ENCODE peak calls at places on chromosomes 12 and 14, in eight cellular contexts. K, O, S, X, P, T, C and A are unnamed samples.
A peak's percentile ranks its signal among the peaks of the same experiment; 100 is the strongest.

GRCh38 chr12:63028951-63029350 is 94.0 kb upstream of the PPM1H start:
- DNase-seq in K (no peak), C (no peak), P (no peak), X (no peak), T (no peak), S (no peak), O (no peak), A (no peak)

GRCh38 chr14:23437142-23438129 is 2.0 kb upstream of the MYH7 start:
- DNase-seq in P (no peak), C (no peak), S (no peak), O (no peak), T (no peak), X (no peak), K (no peak), A (no peak)

GRCh38 chr12:41189395-41190251 is 1.5 kb downstream of the PDZRN4 start:
- DNase-seq in K (no peak), S (peak; percentile 33), X (no peak), T (no peak), P (no peak), O (no peak), C (no peak), A (peak; percentile 14)

GRCh38 chr12:46390881-46391280 is 18.3 kb upstream of the SLC38A2 start:
- DNase-seq in P (no peak), X (no peak), O (no peak), T (no peak), S (no peak), C (no peak), K (no peak), A (no peak)

GRCh38 chr14:104091927-104092771 is 6.6 kb downstream of the ASPG start:
- DNase-seq in P (no peak), K (no peak), S (no peak), C (no peak), X (no peak), O (no peak), T (no peak), A (peak; percentile 31)

GRCh38 chr14:99393059-99393655 is 87.5 kb downstream of the SETD3 start:
- DNase-seq in S (no peak), C (no peak), O (no peak), P (peak; percentile 43), K (no peak), X (no peak), T (peak; percentile 8), A (peak; percentile 38)

GRCh38 chr12:105079011-105079570 is 5.2 kb downstream of the ALDH1L2 start:
- DNase-seq in P (no peak), O (no peak), X (no peak), S (no peak), C (no peak), K (no peak), T (no peak), A (no peak)

GRCh38 chr14:75428230-75429104 is 645 bp downstream of the JDP2 start:
- DNase-seq in X (no peak), K (no peak), T (peak; percentile 26), P (no peak), S (no peak), C (no peak), O (no peak), A (peak; percentile 78)

GRCh38 chr12:49503674-49504180 is 35.1 kb upstream of the KCNH3 start:
- DNase-seq in K (no peak), O (peak; percentile 83), P (no peak), X (no peak), C (no peak), S (no peak), T (no peak), A (no peak)

GRCh38 chr14:97791906-97792305 is 994.7 kb downstream of the VRK1 start:
- DNase-seq in O (no peak), K (no peak), P (no peak), C (no peak), T (no peak), S (no peak), X (no peak), A (no peak)

GRCh38 chr12:95548539-95549391 is 2.5 kb downstream of the USP44 start:
- DNase-seq in C (peak; percentile 33), K (peak; percentile 40), P (peak; percentile 49), O (peak; percentile 32), S (peak; percentile 68), X (peak; percentile 54), T (peak; percentile 26), A (peak; percentile 79)

GRCh38 chr14:39107624-39108023 is 4.6 kb upstream of the SEC23A start:
- DNase-seq in C (no peak), K (no peak), X (no peak), S (no peak), O (no peak), T (no peak), P (peak; percentile 70), A (no peak)

GRCh38 chr14:79511146-79511545 is 700.2 kb downstream of the DIO2 start:
- DNase-seq in O (no peak), X (no peak), P (no peak), K (no peak), T (no peak), S (no peak), C (no peak), A (no peak)

GRCh38 chr12:54328595-54329337 is 3.8 kb downstream of the COPZ1 start:
- DNase-seq in T (no peak), K (no peak), O (no peak), C (no peak), S (no peak), P (no peak), X (no peak), A (no peak)

GRCh38 chr12:72226510-72226909 is 45.7 kb upstream of the TRHDE start:
- DNase-seq in O (no peak), S (no peak), C (no peak), T (no peak), P (no peak), K (no peak), X (no peak), A (no peak)